ENCODE peak calls at places on chromosomes 16 and 17, in eight cellular contexts. B is CD4-positive, alpha-beta memory T cell; C is neuronal stem cell; D is A549; T is PC-9; N is body of pancreas; F is AG04450; Y is cardiac muscle cell. Z is an unnamed sample. For H3K9me3, the result is how much of the 10 kb centered on the place peaks cover.

GRCh38 chr16:4882261-4882632 is 35.0 kb downstream of the UBN1 start:
- DNase-seq in D (no peak), Y (peak), T (no peak), N (no peak), C (no peak), F (no peak), B (no peak), Z (no peak)

GRCh38 chr16:6682142-6682811 is 650.4 kb upstream of the RBFOX1 start:
- DNase-seq in B (no peak), C (peak), D (peak), Y (no peak), T (no peak), N (peak), F (no peak), Z (peak)

GRCh38 chr17:40726919-40727318 is 23.4 kb upstream of the KRT24 start:
- DNase-seq in N (no peak), B (no peak), Y (no peak), F (no peak), C (no peak), T (no peak), D (peak), Z (no peak)

GRCh38 chr16:50711040-50711439 is 17.6 kb downstream of the NOD2 start:
- DNase-seq in C (no peak), B (no peak), T (no peak), D (no peak), Y (no peak), F (no peak), N (no peak), Z (no peak)

GRCh38 chr17:79658811-79659207 is 48.0 kb upstream of the RBFOX3 start:
- DNase-seq in C (peak), D (peak), B (no peak), N (no peak), Y (peak), T (no peak), F (no peak), Z (peak)

GRCh38 chr16:8729779-8730334 is 55.4 kb downstream of the ABAT start:
- DNase-seq in B (no peak), T (no peak), D (no peak), Y (no peak), C (no peak), N (no peak), F (no peak), Z (no peak)

GRCh38 chr17:57399690-57400089 is 143.4 kb downstream of the MSI2 start:
- DNase-seq in T (no peak), D (no peak), F (no peak), C (no peak), Y (no peak), N (no peak), B (no peak), Z (no peak)

GRCh38 chr16:54446639-54447038 is 160.1 kb upstream of the IRX3 start:
- DNase-seq in Y (peak), B (no peak), D (peak), T (peak), C (no peak), F (no peak), N (no peak), Z (no peak)

GRCh38 chr17:67469208-67469980 is 92.3 kb downstream of the PITPNC1 start:
- DNase-seq in B (peak), T (no peak), C (no peak), F (no peak), D (no peak), Y (peak), N (no peak), Z (no peak)

GRCh38 chr17:6669479-6670212 is 18.1 kb downstream of the C17orf100 start:
- DNase-seq in Y (no peak), D (peak), B (no peak), N (no peak), T (peak), C (no peak), F (no peak), Z (no peak)

GRCh38 chr17:29645516-29646051 is 22.9 kb upstream of the CORO6 start:
- DNase-seq in T (no peak), N (no peak), B (no peak), F (peak), D (no peak), C (no peak), Y (peak), Z (no peak)

GRCh38 chr16:81237282-81237681 is 1.2 kb upstream of the BCO1 start:
- DNase-seq in Y (no peak), T (no peak), F (no peak), C (no peak), D (no peak), B (no peak), N (peak), Z (no peak)

GRCh38 chr16:10598157-10598556 is 17.8 kb upstream of the EMP2 start:
- DNase-seq in F (no peak), B (no peak), T (no peak), N (no peak), C (no peak), Y (no peak), D (no peak), Z (no peak)

GRCh38 chr16:48300391-48300856 is 53.1 kb upstream of the ABCC11 start:
- DNase-seq in T (no peak), C (no peak), Y (peak), N (no peak), F (peak), D (peak), B (no peak), Z (no peak)

GRCh38 chr16:73019456-73020362 is 28.2 kb downstream of the ZFHX3 start:
- DNase-seq in B (no peak), Y (peak), D (peak), C (no peak), F (peak), N (peak), T (peak), Z (no peak)

DNA sequence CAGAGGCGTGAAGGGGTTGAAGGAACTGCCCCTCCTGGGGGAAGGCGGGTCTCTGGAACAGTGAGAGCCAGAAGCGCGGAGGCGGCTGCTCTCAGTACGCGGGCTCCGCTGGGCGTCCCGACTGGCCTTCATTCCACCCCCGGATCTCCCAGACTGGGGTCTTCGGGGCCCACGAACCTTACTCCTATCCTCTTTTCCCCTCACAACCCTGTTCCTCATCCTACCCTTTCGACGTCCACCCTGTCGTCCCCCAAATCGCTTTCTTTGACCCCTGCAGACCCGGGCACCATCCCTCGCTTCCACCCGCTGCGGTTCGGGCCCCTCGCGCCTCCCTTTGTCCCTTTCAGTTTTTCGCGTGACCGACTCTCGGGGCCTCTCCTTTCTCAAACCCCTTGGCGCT is 2114.6 kb downstream of the TP53TG3F start:
- DNase-seq in N (no peak), B (no peak), T (no peak), D (no peak), C (no peak), F (no peak), Y (no peak), Z (no peak)
- H3K9me3 ChIP-seq in N (under half), B (under half), T (under half), D (under half), C (under half), F (half or more), Y (under half), Z (under half)

DNA sequence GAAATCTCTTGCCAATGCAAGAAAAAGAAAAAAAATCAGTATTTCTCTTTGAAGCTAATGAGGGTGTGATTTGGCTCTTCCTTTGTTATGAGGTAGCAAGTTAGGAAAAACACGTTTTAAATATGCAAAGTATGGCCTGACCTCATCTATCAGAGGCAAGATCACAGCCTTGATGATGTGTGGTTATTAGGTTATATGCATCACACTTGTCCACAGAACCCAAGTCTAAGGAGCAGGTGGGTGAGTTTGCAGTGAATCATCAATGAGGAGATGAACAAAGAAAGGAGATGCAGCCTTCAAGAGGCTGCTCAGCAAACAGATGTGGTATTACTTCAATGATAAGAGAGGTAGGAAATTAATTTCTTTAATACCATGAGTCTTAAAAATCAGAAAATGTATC is 594.8 kb upstream of the CDH5 start:
- DNase-seq in B (no peak), F (no peak), Y (no peak), T (no peak), C (no peak), N (no peak), D (no peak), Z (no peak)
- H3K9me3 ChIP-seq in B (under half), F (under half), Y (under half), T (under half), C (under half), N (under half), D (under half), Z (under half)

GRCh38 chr17:21539146-21539545 is 153.2 kb upstream of the KCNJ18 start:
- DNase-seq in Y (no peak), F (no peak), B (no peak), C (no peak), N (no peak), T (peak), D (no peak), Z (no peak)
- H3K9me3 ChIP-seq in Y (under half), F (under half), B (under half), C (under half), N (under half), T (under half), D (under half), Z (under half)

GRCh38 chr17:52790359-52790955 is 631.9 kb upstream of the CA10 start:
- DNase-seq in F (no peak), C (no peak), T (no peak), N (no peak), D (no peak), B (no peak), Y (peak), Z (no peak)
- H3K9me3 ChIP-seq in F (under half), C (under half), T (under half), N (under half), D (under half), B (under half), Y (under half), Z (under half)

Z was measured in iPS DF 6.9.